ENCODE peak calls at places on chromosomes 3 and 15, in nine cellular contexts. A is fibroblast of lung; H is adrenal gland; F is heart right ventricle; B is pancreas; G is A549; V is CD8-positive, alpha-beta memory T cell; T is HCT116; X is HL-60. Y is an unnamed sample.

GRCh38 chr3:128447561-128448013 is 19.1 kb downstream of the DNAJB8 start:
- DNase-seq in A (no peak), H (no peak), F (no peak), B (no peak), G (no peak), V (no peak), T (no peak), X (no peak), Y (no peak)

GRCh38 chr15:74265046-74265639 is 29.0 kb downstream of the CCDC33 start:
- DNase-seq in A (peak; percentile 20), H (peak; percentile 38), F (peak; percentile 30), B (no peak), G (no peak), V (no peak), T (no peak), X (no peak), Y (no peak)

GRCh38 chr15:37100109-37100873 is at the start of gene MEIS2:
- DNase-seq in A (peak; percentile 97), H (peak; percentile 96), F (peak; percentile 92), B (peak; percentile 96), G (peak; percentile 93), V (peak; percentile 52), T (peak; percentile 59), X (peak; percentile 69), Y (peak; percentile 94)

GRCh38 chr3:165854696-165855095 is 17.5 kb upstream of the BCHE start:
- DNase-seq in A (peak; percentile 45), H (no peak), F (no peak), B (no peak), G (peak; percentile 18), V (no peak), T (no peak), X (no peak), Y (no peak)

GRCh38 chr3:132432639-132433038 is 15.3 kb downstream of the DNAJC13 start:
- DNase-seq in A (peak; percentile 89), H (peak; percentile 11), F (no peak), B (no peak), G (peak; percentile 13), V (no peak), T (peak; percentile 34), X (no peak), Y (no peak)

GRCh38 chr3:194730369-194730768 is 44.7 kb downstream of the FAM43A start:
- DNase-seq in A (no peak), H (no peak), F (no peak), B (no peak), G (no peak), V (no peak), T (no peak), X (no peak), Y (no peak)

GRCh38 chr3:174206607-174207192 is 652.4 kb upstream of the NAALADL2 start:
- DNase-seq in A (no peak), H (no peak), F (no peak), B (no peak), G (no peak), V (no peak), T (no peak), X (no peak), Y (no peak)

GRCh38 chr3:155070932-155071387 is 9.2 kb upstream of the MME start:
- DNase-seq in A (peak; percentile 92), H (no peak), F (no peak), B (no peak), G (no peak), V (no peak), T (no peak), X (no peak), Y (no peak)

GRCh38 chr3:197339841-197340520 is 41.6 kb upstream of the DLG1 start:
- DNase-seq in A (no peak), H (no peak), F (no peak), B (no peak), G (no peak), V (no peak), T (no peak), X (no peak), Y (no peak)

GRCh38 chr15:48355377-48355776 is 24.1 kb downstream of the DUT start:
- DNase-seq in A (peak; percentile 52), H (no peak), F (no peak), B (no peak), G (peak; percentile 15), V (no peak), T (no peak), X (no peak), Y (no peak)

GRCh38 chr15:75713338-75713895 is 769 bp upstream of the CSPG4 start:
- DNase-seq in A (peak; percentile 70), H (peak; percentile 32), F (no peak), B (no peak), G (peak; percentile 40), V (no peak), T (no peak), X (no peak), Y (no peak)

GRCh38 chr3:123791417-123791816 is 92.7 kb downstream of the MYLK start:
- DNase-seq in A (peak; percentile 95), H (no peak), F (no peak), B (no peak), G (no peak), V (no peak), T (no peak), X (no peak), Y (no peak)

GRCh38 chr3:197027151-197027895 is 2.3 kb downstream of the MELTF start:
- DNase-seq in A (no peak), H (no peak), F (no peak), B (peak; percentile 75), G (no peak), V (no peak), T (no peak), X (no peak), Y (no peak)

GRCh38 chr3:181941250-181941649 is 229.5 kb downstream of the SOX2 start:
- DNase-seq in A (no peak), H (no peak), F (no peak), B (no peak), G (no peak), V (no peak), T (no peak), X (no peak), Y (no peak)

GRCh38 chr3:48157215-48157840 is 30.9 kb downstream of the CDC25A start:
- DNase-seq in A (no peak), H (peak; percentile 7), F (no peak), B (no peak), G (peak; percentile 22), V (no peak), T (peak; percentile 51), X (no peak), Y (no peak)

GRCh38 chr3:48155122-48155521 is 33.1 kb downstream of the CDC25A start:
- DNase-seq in A (peak; percentile 60), H (peak; percentile 48), F (no peak), B (no peak), G (peak; percentile 36), V (no peak), T (peak; percentile 69), X (no peak), Y (no peak)

GRCh38 chr3:48151058-48151806 is 37.0 kb downstream of the CDC25A start:
- DNase-seq in A (peak; percentile 90), H (peak; percentile 86), F (peak; percentile 76), B (peak; percentile 91), G (peak; percentile 80), V (peak; percentile 71), T (peak; percentile 75), X (no peak), Y (peak; percentile 23)

DNA sequence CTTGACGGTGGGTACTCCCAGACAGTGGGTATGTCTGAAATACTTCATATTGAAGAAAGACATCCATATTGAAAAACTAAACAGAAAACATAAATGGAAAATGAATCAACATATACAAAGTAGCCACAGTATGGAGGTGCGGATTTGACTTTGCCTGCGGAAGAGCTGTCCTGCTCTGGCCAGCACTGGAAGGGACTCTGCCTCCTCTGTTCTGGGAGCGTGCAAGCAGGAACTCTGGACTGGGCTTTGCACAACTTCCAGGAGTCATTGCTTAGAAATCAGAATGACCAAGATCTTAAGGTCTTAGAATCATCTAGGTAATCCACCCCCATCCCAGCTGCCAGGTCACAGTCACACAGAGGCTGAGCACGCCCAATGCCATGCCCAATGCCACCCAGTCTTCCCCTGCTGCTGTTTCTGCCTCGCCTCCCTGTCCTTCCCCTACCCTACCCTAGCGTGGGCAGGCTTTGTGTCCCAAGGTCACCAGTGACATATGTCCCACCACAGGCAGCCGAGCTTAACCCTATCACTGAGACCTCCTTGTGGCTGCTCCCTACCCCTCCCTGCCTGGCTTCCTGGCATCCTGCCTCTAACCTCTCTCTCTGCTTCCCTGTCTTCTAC is 36.3 kb downstream of the CDC25A start:
- DNase-seq in A (no peak), H (peak; percentile 30), F (peak; percentile 18), B (peak; percentile 45), G (no peak), V (no peak), T (no peak), X (no peak), Y (no peak)
- H3K27ac ChIP-seq in A (peak overlapping the region; percentile 74), H (no peak overlapping the region), F (peak overlapping the region; percentile 61), B (no peak overlapping the region), G (peak overlapping the region; percentile 24), V (no peak overlapping the region), T (no peak overlapping the region), X (no peak overlapping the region), Y (peak overlapping the region; percentile 32)

GRCh38 chr15:57598346-57598745 is 6.6 kb downstream of the MYZAP start:
- DNase-seq in A (no peak), H (no peak), F (no peak), B (no peak), G (no peak), V (no peak), T (no peak), X (no peak), Y (no peak)
- H3K27ac ChIP-seq in A (no peak overlapping the region), H (no peak overlapping the region), F (peak overlapping the region; percentile 94), B (peak overlapping the region; percentile 52), G (no peak overlapping the region), V (no peak overlapping the region), T (no peak overlapping the region), X (no peak overlapping the region), Y (no peak overlapping the region)

DNA sequence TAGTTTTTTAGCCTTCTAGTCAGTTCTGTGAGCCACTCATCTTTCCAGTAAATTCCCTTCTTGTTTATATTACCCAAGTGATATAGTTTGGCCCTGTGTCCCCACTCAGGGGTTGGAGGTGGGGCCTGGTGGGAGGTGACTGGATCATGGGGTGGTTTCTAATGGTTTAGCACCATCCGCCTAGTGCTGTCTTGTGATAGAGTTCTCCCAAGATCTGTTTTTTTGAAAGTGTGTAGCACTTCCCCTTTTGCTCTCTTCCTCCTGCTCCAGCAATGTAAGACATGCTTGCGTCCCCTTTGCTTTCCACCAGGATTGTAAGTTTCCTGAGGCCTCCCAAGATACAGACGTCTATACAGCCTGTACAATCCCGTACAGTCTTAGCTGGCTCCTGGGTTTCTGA is 53.7 kb upstream of the INO80 start:
- DNase-seq in A (no peak), H (peak; percentile 21), F (no peak), B (no peak), G (no peak), V (no peak), T (no peak), X (no peak), Y (no peak)
- H3K27ac ChIP-seq in A (no peak overlapping the region), H (no peak overlapping the region), F (no peak overlapping the region), B (no peak overlapping the region), G (no peak overlapping the region), V (no peak overlapping the region), T (no peak overlapping the region), X (peak overlapping the region; percentile 54), Y (no peak overlapping the region)

DNA sequence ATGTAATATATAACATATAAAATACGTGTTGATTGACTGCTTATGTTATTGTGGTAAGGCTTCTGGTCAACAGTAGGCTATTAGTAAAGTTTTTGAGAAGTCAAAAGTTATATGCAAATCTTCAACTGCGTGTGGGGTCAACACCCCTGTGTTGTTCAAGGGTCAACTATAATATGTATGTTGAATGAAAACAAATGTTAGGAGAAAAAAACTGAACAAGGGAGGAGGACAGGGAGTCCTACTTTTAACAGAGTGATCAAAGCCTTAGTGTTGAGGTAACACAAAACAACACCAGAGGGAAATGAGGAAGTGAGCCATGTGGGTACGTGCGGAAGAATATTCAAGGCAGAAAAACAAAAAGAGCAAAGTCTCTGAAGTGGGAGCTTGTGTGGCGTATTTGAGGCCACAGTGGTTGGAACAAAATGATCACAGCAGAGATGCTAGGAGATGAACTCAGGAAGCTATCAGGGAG is 62.5 kb downstream of the SFMBT1 start:
- DNase-seq in A (no peak), H (peak; percentile 6), F (no peak), B (no peak), G (no peak), V (peak; percentile 66), T (no peak), X (peak; percentile 41), Y (no peak)
- H3K27ac ChIP-seq in A (no peak overlapping the region), H (no peak overlapping the region), F (no peak overlapping the region), B (no peak overlapping the region), G (no peak overlapping the region), V (peak overlapping the region; percentile 10), T (no peak overlapping the region), X (peak overlapping the region; percentile 58), Y (no peak overlapping the region)

Y was measured in caudate nucleus.